ENCODE peak calls at places on chromosome 17, in eight cellular contexts. D is activated CD4-positive, alpha-beta T cell treated with anti-CD3 and anti-CD28 coated beads for 4 hours; T is skeletal muscle cell; U is islet precursor cell; H is AG08395; F is SK-MEL-5; G is ovary; P is MV-4-11. M is an unnamed sample.

GRCh38 chr17:74842599-74843351 is 16.9 kb downstream of the GRIN2C start:
- DNase-seq in D (no peak), T (peak), U (peak), H (peak), F (peak), G (peak), P (no peak), M (peak)

GRCh38 chr17:289409-289808 is 63.2 kb downstream of the RPH3AL start:
- DNase-seq in D (no peak), T (no peak), U (no peak), H (no peak), F (no peak), G (peak), P (no peak), M (no peak)

GRCh38 chr17:76689859-76690258 is 20.9 kb downstream of the MXRA7 start:
- DNase-seq in D (no peak), T (no peak), U (no peak), H (no peak), F (no peak), G (peak), P (no peak), M (no peak)

GRCh38 chr17:80348551-80349436 is 66.2 kb upstream of the ENDOV start:
- DNase-seq in D (no peak), T (peak), U (no peak), H (peak), F (no peak), G (peak), P (peak), M (no peak)

GRCh38 chr17:82923366-82924113 is 83.7 kb upstream of the ZNF750 start:
- DNase-seq in D (no peak), T (no peak), U (no peak), H (no peak), F (no peak), G (no peak), P (no peak), M (no peak)

GRCh38 chr17:68328676-68329075 is 37.4 kb downstream of the ARSG start:
- DNase-seq in D (no peak), T (no peak), U (peak), H (no peak), F (no peak), G (no peak), P (no peak), M (no peak)

GRCh38 chr17:20159406-20160075 is 150.4 kb downstream of the SPECC1 start:
- DNase-seq in D (no peak), T (no peak), U (no peak), H (no peak), F (no peak), G (no peak), P (no peak), M (no peak)

GRCh38 chr17:59024916-59025315 is 81.8 kb downstream of the TRIM37 start:
- DNase-seq in D (no peak), T (no peak), U (no peak), H (no peak), F (no peak), G (no peak), P (no peak), M (no peak)

GRCh38 chr17:39663688-39664580 is 1.2 kb upstream of the TCAP start:
- DNase-seq in D (no peak), T (no peak), U (peak), H (peak), F (peak), G (no peak), P (no peak), M (no peak)

GRCh38 chr17:79659376-79659775 is 48.5 kb upstream of the RBFOX3 start:
- DNase-seq in D (no peak), T (no peak), U (peak), H (no peak), F (no peak), G (no peak), P (no peak), M (no peak)

GRCh38 chr17:42118545-42118944 is 2.6 kb downstream of the KAT2A start:
- DNase-seq in D (peak), T (no peak), U (peak), H (no peak), F (peak), G (no peak), P (peak), M (peak)

GRCh38 chr17:45262516-45263476 is 902 bp upstream of the SPATA32 start:
- DNase-seq in D (no peak), T (peak), U (no peak), H (peak), F (no peak), G (peak), P (no peak), M (peak)

GRCh38 chr17:80704381-80704819 is 159.8 kb downstream of the RPTOR start:
- DNase-seq in D (no peak), T (no peak), U (no peak), H (no peak), F (no peak), G (no peak), P (no peak), M (no peak)

GRCh38 chr17:45003877-45004276 is 35.8 kb upstream of the C1QL1 start:
- DNase-seq in D (no peak), T (no peak), U (peak), H (no peak), F (no peak), G (no peak), P (no peak), M (no peak)

GRCh38 chr17:78375401-78376079 is 2.9 kb upstream of the PGS1 start:
- DNase-seq in D (no peak), T (peak), U (peak), H (peak), F (no peak), G (no peak), P (peak), M (peak)

GRCh38 chr17:43530303-43531081 is 15.6 kb downstream of the ETV4 start:
- DNase-seq in D (no peak), T (peak), U (peak), H (peak), F (peak), G (peak), P (no peak), M (peak)

GRCh38 chr17:10435096-10435495 is 13.3 kb upstream of the MYH8 start:
- DNase-seq in D (no peak), T (no peak), U (peak), H (peak), F (no peak), G (no peak), P (no peak), M (no peak)

GRCh38 chr17:28901866-28902818 is 737 bp downstream of the DHRS13 start:
- DNase-seq in D (peak), T (no peak), U (peak), H (peak), F (no peak), G (peak), P (peak), M (no peak)

GRCh38 chr17:81651692-81652091 is 4.7 kb downstream of the PDE6G start:
- DNase-seq in D (no peak), T (peak), U (no peak), H (peak), F (peak), G (no peak), P (no peak), M (peak)

GRCh38 chr17:19539841-19540311 is 6.2 kb downstream of the SLC47A1 start:
- DNase-seq in D (no peak), T (no peak), U (no peak), H (no peak), F (no peak), G (no peak), P (no peak), M (no peak)

GRCh38 chr17:43611230-43611969 is 50.3 kb downstream of the MEOX1 start:
- DNase-seq in D (no peak), T (no peak), U (no peak), H (no peak), F (peak), G (no peak), P (peak), M (no peak)

GRCh38 chr17:17350491-17351355 is 47.5 kb downstream of the NT5M start:
- DNase-seq in D (no peak), T (no peak), U (peak), H (peak), F (no peak), G (no peak), P (no peak), M (peak)

GRCh38 chr17:82985973-82986372 is 93.4 kb upstream of the METRNL start:
- DNase-seq in D (peak), T (no peak), U (peak), H (peak), F (peak), G (no peak), P (peak), M (peak)

GRCh38 chr17:65987988-65988387 is 203.9 kb downstream of the CEP112 start:
- DNase-seq in D (no peak), T (no peak), U (no peak), H (peak), F (peak), G (no peak), P (no peak), M (peak)

GRCh38 chr17:48625502-48626201 is 506 bp downstream of the HOXB9 start:
- DNase-seq in D (peak), T (no peak), U (peak), H (peak), F (peak), G (no peak), P (no peak), M (no peak)

GRCh38 chr17:39104046-39104445 is 47.4 kb downstream of the PLXDC1 start:
- DNase-seq in D (no peak), T (no peak), U (no peak), H (no peak), F (no peak), G (no peak), P (no peak), M (peak)

GRCh38 chr17:61766520-61766919 is 96.8 kb downstream of the BRIP1 start:
- DNase-seq in D (no peak), T (no peak), U (no peak), H (no peak), F (no peak), G (no peak), P (no peak), M (no peak)

M was measured in astrocyte of the spinal cord.